ENCODE peak calls at places on chromosomes 16 and 17, in nine cellular contexts. J is IMR-90; K is CD8-positive, alpha-beta T cell; A is right atrium auricular region; O is A549; X is lower lobe of right lung; C is fibroblast of lung; F is GM23248; I is ascending aorta. V is an unnamed sample.
A peak's percentile ranks its signal among the peaks of the same experiment; 100 is the strongest.

GRCh38 chr17:74864866-74865395 is 5.2 kb upstream of the GRIN2C start:
- DNase-seq in J (peak; percentile 57), K (peak; percentile 73), A (peak; percentile 87), O (peak; percentile 85), X (peak; percentile 78), C (peak; percentile 35), F (peak; percentile 74), I (no peak), V (no peak)

GRCh38 chr16:821751-822150 is 21.2 kb upstream of the GNG13 start:
- DNase-seq in J (no peak), K (no peak), A (no peak), O (no peak), X (no peak), C (no peak), F (no peak), I (no peak), V (no peak)

GRCh38 chr16:4865231-4865860 is 18.1 kb downstream of the UBN1 start:
- DNase-seq in J (no peak), K (no peak), A (no peak), O (no peak), X (no peak), C (no peak), F (no peak), I (no peak), V (no peak)

GRCh38 chr17:44785921-44786320 is 27.1 kb downstream of the ADAM11 start:
- DNase-seq in J (no peak), K (no peak), A (no peak), O (no peak), X (no peak), C (no peak), F (no peak), I (no peak), V (no peak)

GRCh38 chr16:324451-325334 is 27.8 kb downstream of the AXIN1 start:
- DNase-seq in J (no peak), K (peak; percentile 72), A (no peak), O (no peak), X (no peak), C (no peak), F (no peak), I (no peak), V (no peak)

GRCh38 chr17:59830007-59830630 is 62.6 kb downstream of the TUBD1 start:
- DNase-seq in J (peak; percentile 63), K (no peak), A (no peak), O (no peak), X (no peak), C (peak; percentile 82), F (peak; percentile 56), I (no peak), V (no peak)

GRCh38 chr17:75518201-75518600 is 1.9 kb downstream of the TSEN54 start:
- DNase-seq in J (no peak), K (peak; percentile 60), A (no peak), O (no peak), X (no peak), C (no peak), F (no peak), I (no peak), V (no peak)

GRCh38 chr17:15498107-15498506 is 30.7 kb upstream of the CDRT4 start:
- DNase-seq in J (no peak), K (no peak), A (no peak), O (no peak), X (no peak), C (no peak), F (peak; percentile 36), I (no peak), V (no peak)

GRCh38 chr16:86457621-86458456 is 52.5 kb upstream of the FOXF1 start:
- DNase-seq in J (peak; percentile 99), K (no peak), A (no peak), O (no peak), X (no peak), C (peak; percentile 95), F (peak; percentile 92), I (no peak), V (peak; percentile 4)

GRCh38 chr16:21989141-21989540 is 11.8 kb downstream of the PDZD9 start:
- DNase-seq in J (peak; percentile 10), K (no peak), A (no peak), O (no peak), X (no peak), C (no peak), F (peak; percentile 57), I (no peak), V (no peak)

GRCh38 chr17:661509-661908 is 53.1 kb downstream of the VPS53 start:
- DNase-seq in J (no peak), K (no peak), A (no peak), O (no peak), X (no peak), C (no peak), F (no peak), I (no peak), V (no peak)

GRCh38 chr16:14026572-14026971 is 44.5 kb upstream of the MRTFB start:
- DNase-seq in J (no peak), K (no peak), A (no peak), O (no peak), X (no peak), C (no peak), F (no peak), I (no peak), V (no peak)

GRCh38 chr16:52497067-52497816 is 49.7 kb downstream of the TOX3 start:
- DNase-seq in J (no peak), K (no peak), A (no peak), O (no peak), X (no peak), C (peak; percentile 40), F (no peak), I (no peak), V (no peak)

GRCh38 chr17:79738643-79739042 is 7.9 kb downstream of the ENPP7 start:
- DNase-seq in J (no peak), K (no peak), A (no peak), O (no peak), X (no peak), C (no peak), F (no peak), I (no peak), V (no peak)
- H3K27ac ChIP-seq in J (no peak overlapping the region), K (no peak overlapping the region), A (no peak overlapping the region), O (no peak overlapping the region), X (no peak overlapping the region), C (no peak overlapping the region), F (no peak overlapping the region), I (no peak overlapping the region), V (no peak overlapping the region)

GRCh38 chr17:57604771-57605733 is 140.0 kb downstream of the CCDC182 start:
- DNase-seq in J (peak; percentile 55), K (peak; percentile 37), A (peak; percentile 68), O (no peak), X (no peak), C (peak; percentile 55), F (peak; percentile 69), I (no peak), V (no peak)
- H3K4me3 ChIP-seq in J (no peak overlapping the region), K (peak overlapping the region; percentile 8), A (no peak overlapping the region), O (no peak overlapping the region), X (peak overlapping the region; percentile 21), C (no peak overlapping the region), F (no peak overlapping the region), I (peak overlapping the region; percentile 1), V (peak overlapping the region; percentile 61)

GRCh38 chr17:5181509-5182305 is 10.0 kb downstream of the ZNF594 start:
- DNase-seq in J (no peak), K (no peak), A (no peak), O (no peak), X (no peak), C (no peak), F (no peak), I (no peak), V (no peak)
- H3K9me3 ChIP-seq in J (peaks cover 73% of the 10 kb centered on the region), K (peaks cover 41% of the 10 kb centered on the region), A (peaks cover 98% of the 10 kb centered on the region), O (peaks cover 100% of the 10 kb centered on the region), X (peaks cover 100% of the 10 kb centered on the region), C (peaks cover 6% of the 10 kb centered on the region), F (peaks cover 14% of the 10 kb centered on the region), I (peaks cover 96% of the 10 kb centered on the region), V (peaks cover 98% of the 10 kb centered on the region)

GRCh38 chr16:68384293-68385255 is 63.7 kb downstream of the SMPD3 start:
- DNase-seq in J (no peak), K (no peak), A (no peak), O (no peak), X (peak; percentile 26), C (no peak), F (no peak), I (no peak), V (no peak)

GRCh38 chr16:68385371-68385770 is 62.9 kb downstream of the SMPD3 start:
- DNase-seq in J (no peak), K (no peak), A (no peak), O (no peak), X (no peak), C (no peak), F (no peak), I (no peak), V (no peak)

GRCh38 chr16:68382296-68382718 is 66.0 kb downstream of the SMPD3 start:
- DNase-seq in J (no peak), K (no peak), A (no peak), O (peak; percentile 47), X (peak; percentile 38), C (no peak), F (no peak), I (no peak), V (no peak)

GRCh38 chr16:68381363-68381724 is 67.0 kb downstream of the SMPD3 start:
- DNase-seq in J (no peak), K (no peak), A (no peak), O (no peak), X (no peak), C (no peak), F (no peak), I (no peak), V (no peak)

DNA sequence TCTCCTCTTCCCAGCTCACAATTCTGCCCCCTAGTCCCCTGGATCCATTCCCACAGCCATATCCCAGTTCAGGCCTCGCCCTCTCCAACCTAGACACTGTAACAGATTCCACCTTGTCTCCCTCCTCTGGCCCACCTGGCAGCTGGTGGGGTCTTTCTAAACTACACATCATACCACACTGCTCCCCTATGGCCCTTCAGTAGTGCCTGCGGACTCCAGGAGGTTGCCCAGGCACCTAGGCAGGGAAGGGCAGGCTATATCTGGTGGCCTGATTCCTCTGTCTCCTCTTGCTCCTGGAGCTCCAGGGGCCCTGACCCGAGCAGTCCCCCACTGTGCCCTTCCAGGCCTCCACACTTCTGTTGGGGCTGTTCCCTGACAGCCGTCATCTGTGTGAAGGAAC is 64.5 kb downstream of the SMPD3 start:
- DNase-seq in J (no peak), K (no peak), A (no peak), O (no peak), X (peak; percentile 12), C (no peak), F (no peak), I (no peak), V (no peak)
- H3K27ac ChIP-seq in J (no peak overlapping the region), K (no peak overlapping the region), A (no peak overlapping the region), O (no peak overlapping the region), X (no peak overlapping the region), C (no peak overlapping the region), F (no peak overlapping the region), I (no peak overlapping the region), V (no peak overlapping the region)

DNA sequence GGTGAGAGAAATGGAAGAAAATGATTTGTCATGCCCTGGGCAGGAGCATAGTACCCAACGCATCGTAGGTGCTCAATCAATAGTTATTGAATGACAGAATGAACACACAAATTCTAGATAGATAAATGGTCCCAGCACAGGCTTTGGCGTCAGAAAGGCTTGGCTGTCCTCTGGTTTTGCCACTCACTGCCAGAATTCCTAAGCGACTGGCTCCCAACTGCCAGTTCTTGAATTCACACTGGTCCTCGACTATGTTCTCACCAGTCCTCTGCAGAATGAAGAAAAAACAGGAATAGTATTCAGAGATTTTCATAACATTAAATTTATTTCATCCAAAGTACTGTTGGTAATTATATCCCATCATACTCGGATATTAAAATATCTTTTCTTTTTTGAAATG is 163.1 kb upstream of the NOL11 start:
- DNase-seq in J (no peak), K (no peak), A (no peak), O (no peak), X (no peak), C (no peak), F (no peak), I (no peak), V (no peak)
- H3K4me3 ChIP-seq in J (no peak overlapping the region), K (no peak overlapping the region), A (no peak overlapping the region), O (no peak overlapping the region), X (no peak overlapping the region), C (no peak overlapping the region), F (no peak overlapping the region), I (no peak overlapping the region), V (no peak overlapping the region)